ENCODE peak calls at places on chromosomes 13 and 19, in ten cellular contexts. P is IMR-90, C is left lung, A is colonic mucosa, J is iPS DF 6.9, H is Caco-2, F is tibial nerve, I is psoas muscle, M is pancreas, R is sigmoid colon. N is an unnamed sample.

GRCh38 chr19:13029893-13030292 is 34.6 kb downstream of the NFIX start:
- DNase-seq in H (no peak), J (no peak), R (peak; percentile 73), I (peak; percentile 53), A (no peak), M (no peak), P (no peak), C (peak; percentile 63), F (no peak), N (no peak)

GRCh38 chr13:37070145-37070695 is 10.7 kb upstream of the SUPT20H start:
- DNase-seq in A (no peak), H (no peak), R (no peak), I (no peak), J (no peak), F (no peak), P (no peak), C (no peak), M (no peak), N (no peak)

GRCh38 chr13:52348081-52348480 is 57.9 kb downstream of the THSD1 start:
- DNase-seq in R (no peak), A (no peak), J (no peak), P (peak; percentile 88), C (no peak), H (no peak), M (no peak), I (no peak), F (no peak), N (no peak)

GRCh38 chr13:100483836-100484381 is 104.7 kb downstream of the GGACT start:
- DNase-seq in F (no peak), C (no peak), I (no peak), J (no peak), A (no peak), H (no peak), M (no peak), R (no peak), P (no peak), N (no peak)

GRCh38 chr19:34985249-34986022 is 14.7 kb upstream of the GRAMD1A start:
- DNase-seq in A (peak; percentile 57), J (peak; percentile 52), I (peak; percentile 51), P (peak; percentile 24), H (no peak), M (peak; percentile 58), C (no peak), R (no peak), F (no peak), N (no peak)

GRCh38 chr19:7294571-7295212 is 478 bp upstream of the INSR start:
- DNase-seq in C (peak; percentile 90), M (peak; percentile 87), H (peak; percentile 81), J (no peak), I (peak; percentile 84), F (peak; percentile 54), P (peak; percentile 16), R (peak; percentile 85), A (peak; percentile 79), N (peak; percentile 23)

GRCh38 chr19:34253711-34254551 is 423 bp upstream of the GARRE1 start:
- DNase-seq in C (peak; percentile 96), H (no peak), P (peak; percentile 47), R (peak; percentile 91), I (peak; percentile 85), F (no peak), M (peak; percentile 97), J (peak; percentile 41), A (peak; percentile 94), N (peak; percentile 16)

GRCh38 chr13:110062777-110063442 is 244.0 kb downstream of the COL4A1 start:
- DNase-seq in P (no peak), H (no peak), F (no peak), R (no peak), C (no peak), I (no peak), J (no peak), M (no peak), A (no peak), N (no peak)

DNA sequence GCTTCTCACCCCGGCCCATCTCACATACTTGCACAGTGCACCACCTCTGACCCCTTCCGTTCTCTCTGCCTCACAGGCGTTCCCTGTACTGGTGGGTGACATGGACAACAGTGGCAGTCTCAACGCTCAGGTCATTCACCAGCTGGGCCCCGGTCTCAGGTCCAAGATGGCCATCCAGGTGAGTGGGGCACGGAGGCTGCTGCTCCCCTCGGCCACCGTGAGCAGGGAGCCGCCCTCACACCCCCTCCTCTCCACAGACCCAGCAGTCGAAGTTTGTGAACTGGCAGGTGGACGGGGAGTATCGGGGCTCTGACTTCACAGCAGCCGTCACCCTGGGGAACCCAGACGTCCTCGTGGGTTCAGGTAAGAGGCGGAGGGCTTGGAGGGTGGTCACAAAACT is 2.6 kb downstream of the TOMM40 start:
- DNase-seq in R (no peak), J (no peak), A (no peak), H (no peak), F (no peak), M (no peak), I (no peak), P (no peak), C (no peak), N (no peak)
- H3K36me3 ChIP-seq in R (peaks cover 64% of the 10 kb centered on the region), J (peaks cover 35% of the 10 kb centered on the region), A (peaks cover 10% of the 10 kb centered on the region), H (peaks cover 15% of the 10 kb centered on the region), F (peaks cover 66% of the 10 kb centered on the region), M (peaks cover 6% of the 10 kb centered on the region), I (peaks cover 7% of the 10 kb centered on the region), P (peaks cover 41% of the 10 kb centered on the region), C (peaks cover 60% of the 10 kb centered on the region), N (peaks cover 40% of the 10 kb centered on the region)

GRCh38 chr19:10518444-10519361 is 1.5 kb upstream of the S1PR5 start:
- DNase-seq in M (peak; percentile 58), P (no peak), J (no peak), H (no peak), A (no peak), I (no peak), F (no peak), R (no peak), C (no peak), N (no peak)
- H3K4me3 ChIP-seq in M (no peak overlapping the region), P (no peak overlapping the region), J (peak overlapping the region; percentile 7), H (no peak overlapping the region), A (no peak overlapping the region), I (no peak overlapping the region), F (no peak overlapping the region), R (no peak overlapping the region), C (no peak overlapping the region), N (peak overlapping the region; percentile 69)

GRCh38 chr19:2809387-2810140 is 10.1 kb upstream of the ZNF554 start:
- DNase-seq in P (no peak), R (no peak), F (no peak), H (no peak), J (no peak), I (no peak), A (no peak), C (peak; percentile 65), M (no peak), N (no peak)

GRCh38 chr19:2806736-2807378 is 12.8 kb upstream of the ZNF554 start:
- DNase-seq in J (no peak), A (no peak), P (no peak), H (no peak), C (peak; percentile 60), M (no peak), F (no peak), I (no peak), R (no peak), N (no peak)

GRCh38 chr19:2805991-2806649 is 13.5 kb upstream of the ZNF554 start:
- DNase-seq in A (no peak), M (no peak), J (no peak), P (no peak), C (peak; percentile 61), R (no peak), I (no peak), F (no peak), H (no peak), N (no peak)

GRCh38 chr19:2808129-2808941 is 11.3 kb upstream of the ZNF554 start:
- DNase-seq in M (no peak), J (no peak), R (no peak), C (peak; percentile 72), A (no peak), F (no peak), I (no peak), H (no peak), P (no peak), N (no peak)

DNA sequence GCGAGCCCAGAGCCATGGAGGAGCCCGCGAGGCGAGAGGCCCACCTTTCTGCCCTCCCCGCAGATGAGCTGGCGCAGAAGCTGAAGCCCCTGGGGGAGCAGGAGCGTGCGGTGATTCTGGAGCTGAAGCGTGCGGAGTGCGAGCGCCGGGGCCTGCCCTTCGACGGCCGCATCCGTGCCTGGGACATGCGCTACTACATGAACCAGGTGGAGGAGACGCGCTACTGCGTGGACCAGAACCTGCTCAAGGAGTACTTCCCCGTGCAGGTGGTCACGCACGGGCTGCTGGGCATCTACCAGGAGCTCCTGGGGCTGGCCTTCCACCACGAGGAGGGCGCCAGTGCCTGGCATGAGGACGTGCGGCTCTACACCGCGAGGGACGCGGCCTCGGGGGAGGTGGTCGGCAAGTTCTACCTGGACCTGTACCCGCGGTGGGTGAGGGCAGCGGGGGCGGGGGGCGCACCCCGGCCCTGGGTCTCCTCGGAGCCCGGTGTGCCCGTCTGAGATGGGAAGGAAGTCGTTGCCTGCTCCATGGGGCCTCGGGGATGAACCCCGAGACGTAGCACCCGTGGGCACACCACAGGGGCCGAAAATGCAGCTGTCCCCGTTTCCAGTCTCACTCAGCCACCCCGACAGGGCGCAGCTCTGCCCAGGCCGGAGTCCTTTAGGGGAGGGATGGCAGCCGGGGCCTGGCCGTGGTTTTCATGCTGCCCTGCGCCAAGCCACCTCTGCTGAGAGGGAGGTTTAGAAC is 12.1 kb upstream of the ZNF554 start:
- DNase-seq in P (no peak), F (no peak), M (no peak), I (no peak), C (peak; percentile 74), J (no peak), A (no peak), H (no peak), R (no peak), N (no peak)
- H3K36me3 ChIP-seq in P (peaks cover 50% of the 10 kb centered on the region), F (peaks cover 99% of the 10 kb centered on the region), M (no peaks in the 10 kb centered on the region), I (no peaks in the 10 kb centered on the region), C (peaks cover 97% of the 10 kb centered on the region), J (peaks cover 69% of the 10 kb centered on the region), A (no peaks in the 10 kb centered on the region), H (peaks cover 1% of the 10 kb centered on the region), R (peaks cover 85% of the 10 kb centered on the region), N (peaks cover 26% of the 10 kb centered on the region)

GRCh38 chr19:2579678-2580280 is 103.9 kb downstream of the GADD45B start:
- DNase-seq in F (no peak), A (no peak), C (no peak), J (no peak), I (no peak), H (no peak), P (no peak), M (peak; percentile 56), R (peak; percentile 66), N (no peak)

GRCh38 chr19:2575734-2576481 is 100.0 kb downstream of the GADD45B start:
- DNase-seq in H (no peak), I (peak; percentile 92), C (no peak), M (peak; percentile 62), J (no peak), A (peak; percentile 47), R (peak; percentile 95), F (peak; percentile 85), P (peak; percentile 69), N (peak; percentile 70)

GRCh38 chr19:2578391-2578826 is 102.5 kb downstream of the GADD45B start:
- DNase-seq in R (peak; percentile 73), A (peak; percentile 52), H (no peak), F (no peak), C (no peak), M (peak; percentile 66), J (no peak), I (no peak), P (peak; percentile 49), N (no peak)

GRCh38 chr19:2577722-2578335 is 101.9 kb downstream of the GADD45B start:
- DNase-seq in H (no peak), C (no peak), A (no peak), F (no peak), R (peak; percentile 63), I (no peak), J (no peak), P (no peak), M (peak; percentile 47), N (no peak)

GRCh38 chr19:2578911-2579677 is 103.2 kb downstream of the GADD45B start:
- DNase-seq in C (peak; percentile 96), F (peak; percentile 88), I (peak; percentile 87), A (peak; percentile 88), P (peak; percentile 89), H (peak; percentile 88), R (peak; percentile 96), J (no peak), M (peak; percentile 92), N (peak; percentile 70)
- H3K4me3 ChIP-seq in C (peak overlapping the region; percentile 33), F (peak overlapping the region; percentile 42), I (peak overlapping the region; percentile 67), A (peak overlapping the region; percentile 14), P (peak overlapping the region; percentile 44), H (peak overlapping the region; percentile 40), R (peak overlapping the region; percentile 34), J (peak overlapping the region; percentile 43), M (peak overlapping the region; percentile 53), N (peak overlapping the region; percentile 71)

N was measured in thoracic aorta.